ENCODE peak calls at places on chromosomes 2 and 18, in eight cellular contexts. U is sigmoid colon, A is suprapubic skin, D is GM12878, Y is upper lobe of left lung, Q is GM23338, H is transverse colon, B is GM12891. G is an unnamed sample.
A peak's percentile ranks its signal among the peaks of the same experiment; 100 is the strongest.

GRCh38 chr2:23386422-23387220 is 1.6 kb downstream of the KLHL29 start:
- DNase-seq in Y (peak; percentile 91), Q (peak; percentile 56), D (no peak), U (peak; percentile 81), A (no peak), H (peak; percentile 35), B (peak; percentile 42), G (no peak)

GRCh38 chr18:76252880-76253279 is 242.2 kb downstream of the ZNF516 start:
- DNase-seq in D (no peak), Q (peak; percentile 76), A (no peak), H (no peak), U (no peak), B (no peak), Y (no peak), G (no peak)

GRCh38 chr2:3637692-3638455 is 20.1 kb upstream of the ALLC start:
- DNase-seq in B (no peak), Q (no peak), A (peak; percentile 74), D (no peak), Y (no peak), U (peak; percentile 26), H (no peak), G (peak; percentile 24)

GRCh38 chr2:225100269-225100668 is 58.0 kb upstream of the DOCK10 start:
- DNase-seq in H (no peak), B (no peak), Y (no peak), A (no peak), Q (peak; percentile 4), D (no peak), U (no peak), G (no peak)

GRCh38 chr2:218721934-218722333 is 11.3 kb downstream of the TTLL4 start:
- DNase-seq in Y (no peak), A (no peak), U (no peak), Q (no peak), H (no peak), B (no peak), D (no peak), G (no peak)

GRCh38 chr2:28951910-28952805 is 28.9 kb upstream of the TOGARAM2 start:
- DNase-seq in Y (no peak), H (no peak), U (peak; percentile 70), B (no peak), D (no peak), Q (peak; percentile 31), A (peak; percentile 80), G (no peak)

GRCh38 chr18:32422978-32423740 is 47.5 kb downstream of the GAREM1 start:
- DNase-seq in A (no peak), H (no peak), D (no peak), U (no peak), B (no peak), Q (no peak), Y (no peak), G (no peak)

GRCh38 chr2:152646775-152647174 is 70.5 kb downstream of the PRPF40A start:
- DNase-seq in A (no peak), Y (no peak), Q (peak; percentile 40), D (no peak), H (no peak), U (no peak), B (no peak), G (no peak)

GRCh38 chr2:45045706-45046105 is 36.5 kb upstream of the SIX2 start:
- DNase-seq in B (no peak), H (no peak), D (no peak), U (no peak), Q (no peak), Y (no peak), A (no peak), G (no peak)

GRCh38 chr2:224405841-224406370 is 4.0 kb upstream of the FAM124B start:
- DNase-seq in D (no peak), U (no peak), A (no peak), H (no peak), B (no peak), Y (no peak), Q (no peak), G (no peak)

GRCh38 chr2:47129191-47129711 is 25.9 kb downstream of the STPG4 start:
- DNase-seq in Y (no peak), Q (peak; percentile 20), H (no peak), B (no peak), A (no peak), U (no peak), D (no peak), G (no peak)

DNA sequence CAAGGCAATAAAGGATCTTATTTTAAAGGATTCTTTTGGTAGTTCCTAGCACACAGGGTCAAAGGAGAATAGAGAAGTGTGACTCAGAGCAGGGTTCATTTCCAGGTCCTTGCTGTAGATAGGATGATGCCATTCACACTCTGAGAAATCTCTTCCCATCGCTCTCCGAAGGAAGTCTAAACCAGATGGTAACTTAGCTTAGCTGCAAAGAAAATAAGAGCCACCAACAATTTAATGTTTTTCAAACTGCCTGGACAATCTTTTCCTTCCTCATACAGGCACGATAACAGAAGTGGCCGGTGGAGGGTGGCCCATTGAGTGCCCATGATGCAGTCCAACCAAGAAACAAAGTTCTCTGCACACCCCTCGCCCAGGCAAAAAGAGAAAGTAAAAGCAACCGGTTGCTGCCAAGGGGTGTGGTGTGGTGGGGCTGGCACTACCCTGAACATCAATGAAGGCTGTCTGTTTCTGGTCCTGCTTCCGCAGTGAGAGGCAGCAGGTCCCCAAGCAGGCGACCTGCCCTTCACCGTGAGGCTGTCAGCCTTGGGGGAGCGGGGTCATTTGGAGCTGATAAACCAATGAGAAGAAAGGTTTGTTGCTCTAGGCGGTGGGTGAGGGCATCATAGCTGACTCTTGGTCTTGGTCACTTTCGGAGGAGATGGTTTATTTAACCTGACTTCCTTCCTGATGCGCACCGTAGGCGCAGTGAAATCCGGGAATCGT is 105.6 kb upstream of the CD302 start:
- DNase-seq in U (no peak), D (no peak), H (peak; percentile 61), Y (peak; percentile 17), A (no peak), B (peak; percentile 25), Q (no peak), G (peak; percentile 46)
- TF ChIP-seq POLR2AphosphoS5 in U (no peak), D (peak; percentile 45), H (peak; percentile 56), Y (no peak), A (no peak), B (peak; percentile 73), Q (no peak), G (no peak)

DNA sequence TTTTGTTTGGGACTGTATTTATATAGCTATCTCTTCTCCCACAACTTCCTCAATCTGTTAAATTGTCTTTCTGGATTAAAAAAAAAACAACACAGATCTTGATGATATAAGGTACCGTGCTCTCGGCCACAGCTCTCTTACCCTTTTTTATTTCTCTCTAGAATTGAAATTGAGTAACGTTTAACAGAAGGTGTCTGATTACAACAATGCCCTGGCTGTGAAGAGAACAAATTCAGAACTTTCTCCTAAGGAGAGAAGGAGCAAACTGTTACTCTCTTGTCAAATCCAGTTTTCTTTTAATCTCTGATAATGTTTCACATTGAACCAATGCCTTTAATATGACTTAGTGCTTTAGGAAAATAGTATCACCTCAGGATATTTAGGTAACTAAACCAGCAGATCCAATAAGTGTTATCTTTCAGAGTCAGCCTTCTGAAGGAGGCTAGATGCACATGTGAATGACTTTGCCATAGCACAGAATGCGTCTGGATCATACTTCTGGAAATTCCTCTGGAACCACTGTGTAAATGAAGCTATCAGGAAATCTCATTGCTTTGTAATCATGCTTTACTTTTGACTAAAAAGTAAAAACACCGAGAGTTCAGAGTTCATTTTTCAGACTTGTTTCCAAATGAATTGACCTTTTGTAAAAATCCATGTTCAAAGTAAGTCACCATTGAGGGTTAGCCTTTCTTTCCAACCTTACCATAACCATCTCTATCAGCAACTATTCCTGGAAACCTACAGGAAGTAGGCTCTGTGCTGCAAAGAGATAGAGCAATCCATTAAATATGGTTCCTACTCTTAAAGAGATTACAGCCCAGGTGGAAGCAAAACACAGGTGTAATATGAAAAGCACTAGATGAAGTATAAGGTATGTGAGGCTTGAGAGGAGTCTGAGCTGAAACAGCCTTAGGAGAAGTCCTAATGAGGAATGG is 147.0 kb upstream of the OSR1 start:
- DNase-seq in U (no peak), Q (no peak), B (no peak), D (no peak), H (no peak), A (no peak), Y (no peak), G (no peak)
- TF ChIP-seq POLR2AphosphoS5 in U (no peak), Q (no peak), B (no peak), D (no peak), H (no peak), A (no peak), Y (no peak), G (no peak)

GRCh38 chr2:129709956-129710598 is 269.4 kb upstream of the RAB6C start:
- DNase-seq in H (no peak), A (no peak), B (no peak), U (no peak), Y (no peak), D (no peak), Q (no peak), G (no peak)
- TF ChIP-seq POLR2AphosphoS5 in H (no peak), A (no peak), B (no peak), U (no peak), Y (no peak), D (no peak), Q (no peak), G (no peak)

DNA sequence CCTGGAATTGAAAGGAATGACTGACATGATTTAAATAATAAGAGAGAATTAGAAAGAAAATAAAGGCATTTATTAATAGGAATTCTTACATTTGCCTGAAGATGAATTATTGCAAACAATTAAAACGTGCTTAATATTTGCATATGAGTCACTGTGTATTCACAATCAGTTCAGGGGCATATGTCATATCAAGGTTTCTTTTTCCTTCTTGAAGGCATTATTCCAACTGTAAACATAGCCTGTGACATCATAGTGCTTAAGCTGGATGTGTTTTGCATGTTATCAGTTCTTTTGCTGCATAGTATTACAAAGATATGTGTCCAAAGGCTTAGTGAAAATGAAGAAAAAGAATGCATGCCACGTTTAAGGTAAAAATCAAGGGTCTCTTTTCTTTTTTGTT is 80.8 kb downstream of the MEIS1 start:
- DNase-seq in H (no peak), D (no peak), U (no peak), A (no peak), B (no peak), Q (no peak), Y (no peak), G (no peak)
- TF ChIP-seq POLR2AphosphoS5 in H (no peak), D (no peak), U (no peak), A (no peak), B (no peak), Q (no peak), Y (no peak), G (no peak)

GRCh38 chr2:97914691-97915213 is 81.0 kb downstream of the TMEM131 start:
- DNase-seq in U (no peak), Y (no peak), A (no peak), H (no peak), B (no peak), D (no peak), Q (no peak), G (no peak)
- TF ChIP-seq POLR2AphosphoS5 in U (no peak), Y (no peak), A (no peak), H (no peak), B (no peak), D (no peak), Q (no peak), G (no peak)

G was measured in stomach.